ENCODE peak calls at places on chromosomes 6 and 20, in four cellular contexts. Y is K562, B is Panc1, W is HepG2. J is an unnamed sample.
A peak's percentile ranks its signal among the peaks of the same experiment; 100 is the strongest.

GRCh38 chr6:44327096-44327495 is 13.9 kb upstream of the AARS2 start:
- DNase-seq in W (no peak), Y (no peak), B (no peak), J (no peak)

GRCh38 chr20:2838847-2839671 is 1.4 kb downstream of the PCED1A start:
- DNase-seq in B (no peak), Y (peak; percentile 0), W (no peak), J (no peak)

GRCh38 chr6:143678980-143679379 is 1.2 kb downstream of the PHACTR2 start:
- DNase-seq in W (no peak), B (no peak), Y (no peak), J (no peak)

GRCh38 chr6:47567586-47567985 is 90.0 kb downstream of the CD2AP start:
- DNase-seq in Y (no peak), B (no peak), W (no peak), J (no peak)

GRCh38 chr20:44222969-44223368 is 12.4 kb upstream of the OSER1 start:
- DNase-seq in B (no peak), W (peak; percentile 31), Y (no peak), J (peak; percentile 10)

GRCh38 chr6:2447318-2447717 is 201.9 kb upstream of the GMDS start:
- DNase-seq in W (peak; percentile 51), Y (no peak), B (no peak), J (no peak)

GRCh38 chr6:126804255-126805064 is 314.0 kb upstream of the RSPO3 start:
- DNase-seq in Y (peak; percentile 5), B (peak; percentile 35), W (peak; percentile 51), J (peak; percentile 19)

GRCh38 chr6:125872259-125872921 is 81.6 kb downstream of the NCOA7 start:
- DNase-seq in W (no peak), Y (peak; percentile 81), B (no peak), J (no peak)

GRCh38 chr6:72930733-72931132 is 294.6 kb downstream of the KHDC1L start:
- DNase-seq in W (no peak), Y (no peak), B (no peak), J (no peak)

GRCh38 chr6:32047855-32048766 is 9.9 kb downstream of the CYP21A2 start:
- DNase-seq in W (peak; percentile 84), Y (peak; percentile 80), B (peak; percentile 27), J (peak; percentile 34)

GRCh38 chr6:22888147-22888831 is 318.9 kb downstream of the HDGFL1 start:
- DNase-seq in Y (no peak), B (no peak), W (no peak), J (no peak)

GRCh38 chr6:137637161-137637560 is 143.0 kb upstream of the OLIG3 start:
- DNase-seq in B (no peak), Y (no peak), W (peak; percentile 74), J (no peak)

GRCh38 chr20:8901237-8902025 is 167.5 kb upstream of the PLCB4 start:
- DNase-seq in W (no peak), Y (no peak), B (no peak), J (no peak)

GRCh38 chr20:18984238-18985200 is 170.9 kb downstream of the SCP2D1 start:
- DNase-seq in W (no peak), B (no peak), Y (peak; percentile 27), J (no peak)

GRCh38 chr6:157233156-157233555 is 90.2 kb downstream of the TMEM242 start:
- DNase-seq in Y (no peak), W (no peak), B (no peak), J (no peak)

GRCh38 chr6:16698988-16699868 is 62.0 kb downstream of the ATXN1 start:
- DNase-seq in W (peak; percentile 94), Y (no peak), B (no peak), J (no peak)

GRCh38 chr6:145734486-145735355 is 599 bp downstream of the EPM2A start:
- DNase-seq in W (peak; percentile 94), B (no peak), Y (peak; percentile 84), J (peak; percentile 75)

GRCh38 chr20:49631074-49631716 is 63.3 kb upstream of the PTGIS start:
- DNase-seq in W (no peak), B (no peak), Y (no peak), J (no peak)

GRCh38 chr6:78909391-78909790 is 42.0 kb downstream of the IRAK1BP1 start:
- DNase-seq in B (no peak), W (no peak), Y (no peak), J (no peak)

GRCh38 chr6:13624871-13625288 is 9.7 kb downstream of the NOL7 start:
- DNase-seq in Y (peak; percentile 72), W (peak; percentile 65), B (peak; percentile 33), J (peak; percentile 47)

GRCh38 chr6:36227379-36228344 is 31.1 kb downstream of the BRPF3 start:
- DNase-seq in B (no peak), Y (no peak), W (no peak), J (no peak)

GRCh38 chr20:21521596-21522478 is 8.0 kb upstream of the NKX2-2 start:
- DNase-seq in Y (no peak), W (no peak), B (no peak), J (no peak)
- TF ChIP-seq TCF7L2 in Y (no peak), W (no peak), B (no peak), J (no peak)

GRCh38 chr20:46028110-46028509 is 905 bp upstream of the SLC12A5 start:
- DNase-seq in B (no peak), W (no peak), Y (no peak), J (no peak)
- TF ChIP-seq TCF7L2 in B (no peak), W (no peak), Y (no peak), J (no peak)

DNA sequence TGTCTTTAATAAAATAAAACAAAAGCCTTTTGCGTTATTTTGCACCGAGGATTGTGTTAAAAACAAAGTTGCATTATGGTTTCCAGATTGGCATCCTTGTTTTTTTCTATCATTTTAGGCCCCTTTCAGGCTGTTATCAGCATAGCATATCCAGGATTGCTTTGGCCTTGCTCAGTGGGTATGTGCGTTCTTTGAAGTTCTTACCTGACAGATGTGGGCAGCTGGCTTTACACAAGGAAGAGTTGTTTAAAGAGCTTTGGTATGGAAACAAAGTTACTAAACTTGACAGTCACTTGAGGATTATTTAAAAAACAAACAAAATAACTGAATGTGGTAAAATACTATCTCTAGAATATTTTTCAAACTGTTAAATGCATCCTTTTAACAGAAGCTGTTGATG is 6.6 kb downstream of the VAPB start:
- DNase-seq in B (no peak), Y (no peak), W (peak; percentile 74), J (no peak)
- TF ChIP-seq TCF7L2 in B (no peak), Y (no peak), W (no peak), J (no peak)

DNA sequence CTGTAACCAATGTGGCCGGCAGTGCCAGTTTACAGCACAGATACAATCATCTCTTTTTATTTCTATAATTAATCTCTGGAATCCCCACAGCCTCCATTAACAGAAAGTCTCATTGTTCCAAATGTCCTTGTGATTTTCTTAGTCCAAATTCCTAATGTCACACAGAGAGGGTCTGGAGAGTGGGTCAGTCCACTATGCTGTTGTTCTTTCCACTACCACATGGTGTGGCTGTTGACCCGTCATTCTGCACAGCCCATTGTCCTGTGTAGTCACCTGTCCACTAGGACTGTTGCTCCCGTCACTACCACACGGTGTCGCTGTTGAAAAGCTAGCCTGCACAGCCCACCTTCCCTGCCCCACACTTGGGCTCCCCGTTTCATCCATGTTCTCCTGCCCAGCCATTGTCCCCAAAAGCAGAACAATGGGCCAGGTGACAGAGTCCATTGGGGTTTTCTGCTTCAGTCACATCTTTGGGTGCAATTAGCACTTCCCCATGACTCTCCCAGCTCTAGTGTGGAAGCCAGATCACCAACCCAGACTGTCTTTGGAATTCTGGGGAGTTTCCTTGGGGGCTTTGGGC is 8.6 kb upstream of the LBP start:
- DNase-seq in Y (peak; percentile 82), W (peak; percentile 72), B (no peak), J (peak; percentile 74)
- TF ChIP-seq TCF7L2 in Y (no peak), W (no peak), B (no peak), J (no peak)

GRCh38 chr20:34472246-34472925 is 43.8 kb upstream of the DYNLRB1 start:
- DNase-seq in W (no peak), Y (peak; percentile 31), B (no peak), J (peak; percentile 75)
- TF ChIP-seq TCF7L2 in W (no peak), Y (no peak), B (no peak), J (peak; percentile 70)

GRCh38 chr6:167495506-167496391 is 170.9 kb downstream of the TTLL2 start:
- DNase-seq in Y (no peak), W (no peak), B (no peak), J (no peak)
- TF ChIP-seq TCF7L2 in Y (no peak), W (no peak), B (no peak), J (no peak)

GRCh38 chr20:15742076-15742475 is 831.2 kb downstream of the KIF16B start:
- DNase-seq in W (no peak), Y (no peak), B (no peak), J (no peak)
- TF ChIP-seq TCF7L2 in W (no peak), Y (no peak), B (no peak), J (no peak)

GRCh38 chr6:150697515-150697914 is 97.8 kb downstream of the PLEKHG1 start:
- DNase-seq in Y (no peak), W (no peak), B (no peak), J (no peak)
- TF ChIP-seq TCF7L2 in Y (no peak), W (no peak), B (no peak), J (no peak)

J was measured in HCT116.